ENCODE peak calls at places on chromosome 5, in five cellular contexts. U is left ventricle myocardium inferior; B is gastrocnemius medialis; P is pancreas; L is CD4-positive, CD25-positive, alpha-beta regulatory T cell. D is an unnamed sample.

GRCh38 chr5:35012796-35013195 is 35.0 kb downstream of the AGXT2 start:
- DNase-seq in B (peak; percentile 8), U (peak; percentile 61), P (no peak), L (no peak), D (peak; percentile 81)

GRCh38 chr5:129857124-129857523 is 47.1 kb upstream of the CHSY3 start:
- DNase-seq in B (no peak), U (no peak), L (no peak), P (no peak), D (no peak)

GRCh38 chr5:88875609-88876234 is 7.3 kb downstream of the MEF2C start:
- DNase-seq in U (no peak), P (no peak), B (no peak), L (no peak), D (no peak)

GRCh38 chr5:100623719-100624118 is 88.5 kb downstream of the FAM174A start:
- DNase-seq in U (no peak), P (no peak), L (peak; percentile 34), B (no peak), D (no peak)

GRCh38 chr5:124660229-124661093 is 86.0 kb downstream of the ZNF608 start:
- DNase-seq in P (peak; percentile 56), U (no peak), B (no peak), L (no peak), D (no peak)

GRCh38 chr5:94459915-94460314 is 158.5 kb downstream of the KIAA0825 start:
- DNase-seq in B (no peak), P (no peak), U (no peak), L (no peak), D (no peak)

GRCh38 chr5:138645778-138646575 is 70.8 kb upstream of the HSPA9 start:
- DNase-seq in U (no peak), B (no peak), P (no peak), L (no peak), D (no peak)

GRCh38 chr5:138491284-138491648 is 26.0 kb downstream of the EGR1 start:
- DNase-seq in B (no peak), P (no peak), L (no peak), U (no peak), D (no peak)

GRCh38 chr5:174608631-174609097 is 115.7 kb upstream of the MSX2 start:
- DNase-seq in P (peak; percentile 65), B (no peak), U (peak; percentile 25), L (no peak), D (peak; percentile 6)

GRCh38 chr5:127564002-127564769 is 46.7 kb downstream of the PRRC1 start:
- DNase-seq in P (peak; percentile 21), L (peak; percentile 51), B (peak; percentile 16), U (no peak), D (no peak)

GRCh38 chr5:177530638-177531037 is 13.9 kb upstream of the DDX41 start:
- DNase-seq in B (no peak), U (no peak), L (no peak), P (no peak), D (no peak)

GRCh38 chr5:177527595-177527994 is 10.8 kb upstream of the DDX41 start:
- DNase-seq in L (no peak), B (no peak), U (no peak), P (no peak), D (no peak)

GRCh38 chr5:177529247-177529901 is 12.6 kb upstream of the DDX41 start:
- DNase-seq in L (no peak), B (no peak), P (no peak), U (no peak), D (no peak)

GRCh38 chr5:177526791-177527190 is 10.0 kb upstream of the DDX41 start:
- DNase-seq in U (no peak), B (no peak), P (no peak), L (no peak), D (no peak)

DNA sequence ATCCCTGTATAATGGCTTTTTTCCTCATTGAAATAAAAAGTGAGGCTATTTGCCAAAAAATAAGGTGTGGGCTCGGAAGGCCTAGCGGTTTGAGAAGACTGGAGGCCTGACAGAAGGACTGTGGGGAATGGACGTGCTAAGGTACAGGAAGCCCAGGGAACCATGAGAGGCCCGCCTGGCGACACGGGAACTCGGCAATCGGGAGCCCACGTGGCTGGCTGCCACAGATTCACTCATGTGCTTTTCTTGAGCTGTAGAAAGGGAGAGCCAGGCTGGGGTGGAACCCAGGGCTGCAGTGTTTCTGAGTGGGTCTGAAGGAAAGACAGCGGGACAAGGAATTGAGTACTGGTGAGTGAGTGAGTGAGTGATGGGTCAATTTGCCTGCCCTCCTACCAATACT is 11.9 kb upstream of the DDX41 start:
- DNase-seq in U (no peak), P (no peak), B (no peak), L (no peak), D (no peak)
- H3K36me3 ChIP-seq in U (peaks cover 94% of the 10 kb centered on the region), P (peaks cover 3% of the 10 kb centered on the region), B (peaks cover 78% of the 10 kb centered on the region), L (peaks cover 71% of the 10 kb centered on the region), D (peaks cover 100% of the 10 kb centered on the region)

GRCh38 chr5:36158144-36158543 is 6.2 kb downstream of the SKP2 start:
- DNase-seq in U (no peak), P (no peak), L (no peak), B (no peak), D (no peak)

GRCh38 chr5:36162810-36163486 is 11.0 kb downstream of the SKP2 start:
- DNase-seq in L (no peak), U (no peak), P (no peak), B (no peak), D (no peak)

GRCh38 chr5:36160617-36161016 is 8.7 kb downstream of the SKP2 start:
- DNase-seq in P (no peak), B (no peak), U (no peak), L (no peak), D (no peak)

GRCh38 chr5:36164461-36164860 is 12.6 kb downstream of the SKP2 start:
- DNase-seq in P (no peak), B (no peak), U (no peak), L (no peak), D (no peak)

DNA sequence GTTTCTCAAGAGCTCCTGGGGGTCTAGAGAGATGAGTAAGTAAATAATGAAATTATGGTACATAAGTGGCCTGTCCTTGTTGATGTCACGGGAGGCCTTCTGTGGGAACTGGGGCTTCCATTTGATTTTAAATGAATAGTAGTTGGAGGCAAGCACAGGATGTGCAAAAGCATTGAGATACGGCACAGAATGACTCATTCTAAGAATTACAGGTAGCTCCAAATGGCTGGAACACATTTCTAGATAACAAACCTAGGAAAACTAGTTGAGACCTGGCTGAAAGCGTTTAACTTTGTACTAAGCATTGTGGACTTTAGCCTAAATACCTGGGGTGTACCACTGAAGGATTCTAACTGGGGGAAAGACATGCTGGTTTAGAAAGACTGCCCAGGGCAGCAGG is 9.4 kb downstream of the SKP2 start:
- DNase-seq in B (no peak), U (no peak), L (no peak), P (no peak), D (no peak)
- H3K36me3 ChIP-seq in B (peaks cover 31% of the 10 kb centered on the region), U (peaks cover 72% of the 10 kb centered on the region), L (peaks cover 70% of the 10 kb centered on the region), P (no peaks in the 10 kb centered on the region), D (peaks cover 10% of the 10 kb centered on the region)

DNA sequence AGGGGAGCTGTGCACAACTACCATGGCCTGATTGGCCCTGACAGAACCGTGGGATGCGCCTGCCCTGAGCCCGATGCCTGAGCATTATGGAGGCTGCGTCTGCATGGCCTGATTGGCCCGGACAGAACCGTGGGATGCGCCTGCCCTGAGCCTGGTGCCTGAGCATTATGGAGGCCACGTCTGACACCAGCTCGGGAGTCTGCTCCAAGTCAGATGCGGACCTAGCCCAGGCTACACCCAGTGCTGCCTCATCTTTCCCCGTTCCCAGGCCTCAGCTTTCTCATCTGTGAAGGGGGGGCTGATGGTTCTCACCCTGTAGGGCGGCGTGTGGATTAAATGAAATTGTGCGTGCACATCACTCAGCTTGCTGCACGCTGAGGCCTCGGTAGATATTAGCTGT is 7.3 kb downstream of the CEP72 start:
- DNase-seq in B (no peak), P (no peak), U (no peak), L (no peak), D (no peak)
- H3K36me3 ChIP-seq in B (no peaks in the 10 kb centered on the region), P (no peaks in the 10 kb centered on the region), U (peaks cover 29% of the 10 kb centered on the region), L (peaks cover 17% of the 10 kb centered on the region), D (peaks cover 6% of the 10 kb centered on the region)

DNA sequence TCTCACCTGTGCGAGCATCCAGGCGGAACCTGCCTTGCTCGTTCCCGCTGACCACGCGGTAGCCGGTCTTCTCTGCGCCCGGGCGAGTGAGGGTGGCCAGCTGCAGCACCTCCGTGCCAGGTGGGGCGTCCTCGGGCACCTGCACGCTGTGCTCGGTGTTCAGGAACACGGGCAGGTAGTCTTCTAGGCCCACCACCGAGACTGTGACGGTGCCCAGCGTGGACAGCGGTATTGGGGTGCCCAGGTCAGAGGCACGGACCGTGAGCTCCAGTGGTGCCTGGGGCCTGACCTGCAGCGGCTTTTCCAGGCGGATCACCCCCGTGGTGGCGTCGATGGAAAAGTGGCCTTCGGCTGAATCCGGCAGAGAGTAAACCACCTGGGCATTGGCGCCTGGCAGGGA is 59.5 kb downstream of the FAT2 start:
- DNase-seq in U (no peak), L (no peak), B (no peak), P (no peak), D (no peak)
- H3K36me3 ChIP-seq in U (no peaks in the 10 kb centered on the region), L (no peaks in the 10 kb centered on the region), B (no peaks in the 10 kb centered on the region), P (no peaks in the 10 kb centered on the region), D (no peaks in the 10 kb centered on the region)

DNA sequence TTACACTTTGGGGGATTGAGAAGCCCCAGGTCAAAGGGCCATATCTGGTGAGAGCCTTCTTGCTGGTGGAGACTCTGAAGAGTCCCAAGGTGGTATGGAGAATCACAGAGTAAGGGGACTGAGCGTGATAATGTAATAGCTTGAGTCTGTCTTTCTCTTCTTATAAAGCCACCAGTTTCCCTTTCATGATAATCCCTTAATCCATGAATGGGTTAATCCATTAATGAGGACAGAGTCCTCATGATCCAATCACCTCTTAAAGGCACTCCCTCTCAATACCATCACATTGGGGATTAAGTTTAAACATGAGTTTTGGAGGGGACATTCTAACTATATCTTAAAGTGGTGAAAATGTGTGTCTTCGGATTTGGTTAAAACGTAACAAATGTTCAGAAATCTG is 21.5 kb downstream of the WDR36 start:
- DNase-seq in B (no peak), L (no peak), P (no peak), U (no peak), D (no peak)
- H3K36me3 ChIP-seq in B (peaks cover 71% of the 10 kb centered on the region), L (peaks cover 66% of the 10 kb centered on the region), P (peaks cover 4% of the 10 kb centered on the region), U (peaks cover 87% of the 10 kb centered on the region), D (peaks cover 99% of the 10 kb centered on the region)